ENCODE peak calls at places on chromosomes 16 and 17, in nine cellular contexts. N is dorsolateral prefrontal cortex; S is left ventricle myocardium inferior; V is body of pancreas; A is cardiac muscle cell; M is endodermal cell; X is fibroblast of pulmonary artery; G is testis; O is CD8-positive, alpha-beta T cell. Z is an unnamed sample.

GRCh38 chr16:55120408-55120807 is 189.7 kb downstream of the IRX5 start:
- DNase-seq in N (no peak), S (no peak), V (no peak), A (no peak), M (peak), X (no peak), G (no peak), O (no peak), Z (no peak)

GRCh38 chr17:7548585-7549400 is at the start of gene TNFSF12:
- DNase-seq in N (peak), S (peak), V (peak), A (peak), M (peak), X (no peak), G (peak), O (peak), Z (peak)

GRCh38 chr17:31558748-31559646 is 167.5 kb downstream of the RAB11FIP4 start:
- DNase-seq in N (peak), S (peak), V (peak), A (peak), M (peak), X (peak), G (peak), O (peak), Z (peak)

GRCh38 chr17:78644259-78644658 is 67.1 kb upstream of the DNAH17 start:
- DNase-seq in N (no peak), S (no peak), V (no peak), A (no peak), M (peak), X (no peak), G (no peak), O (no peak), Z (no peak)

GRCh38 chr16:27109666-27110523 is 43.2 kb downstream of the C16orf82 start:
- DNase-seq in N (peak), S (peak), V (peak), A (peak), M (peak), X (peak), G (peak), O (peak), Z (peak)

GRCh38 chr17:34207572-34207971 is 47.5 kb upstream of the CCL2 start:
- DNase-seq in N (no peak), S (no peak), V (no peak), A (peak), M (no peak), X (no peak), G (no peak), O (no peak), Z (no peak)

GRCh38 chr17:10802487-10803284 is 1.2 kb downstream of the TMEM238L start:
- DNase-seq in N (no peak), S (no peak), V (no peak), A (no peak), M (no peak), X (no peak), G (no peak), O (no peak), Z (no peak)

GRCh38 chr16:35516551-35516950 is 2057.1 kb downstream of the TP53TG3F start:
- DNase-seq in N (no peak), S (no peak), V (no peak), A (no peak), M (no peak), X (no peak), G (peak), O (no peak), Z (no peak)

GRCh38 chr17:66301864-66302741 is at the start of gene PRKCA:
- DNase-seq in N (peak), S (peak), V (peak), A (peak), M (peak), X (peak), G (peak), O (peak), Z (peak)

GRCh38 chr16:4217246-4218131 is 24.4 kb downstream of the SRL start:
- DNase-seq in N (no peak), S (peak), V (no peak), A (peak), M (peak), X (peak), G (peak), O (no peak), Z (no peak)

DNA sequence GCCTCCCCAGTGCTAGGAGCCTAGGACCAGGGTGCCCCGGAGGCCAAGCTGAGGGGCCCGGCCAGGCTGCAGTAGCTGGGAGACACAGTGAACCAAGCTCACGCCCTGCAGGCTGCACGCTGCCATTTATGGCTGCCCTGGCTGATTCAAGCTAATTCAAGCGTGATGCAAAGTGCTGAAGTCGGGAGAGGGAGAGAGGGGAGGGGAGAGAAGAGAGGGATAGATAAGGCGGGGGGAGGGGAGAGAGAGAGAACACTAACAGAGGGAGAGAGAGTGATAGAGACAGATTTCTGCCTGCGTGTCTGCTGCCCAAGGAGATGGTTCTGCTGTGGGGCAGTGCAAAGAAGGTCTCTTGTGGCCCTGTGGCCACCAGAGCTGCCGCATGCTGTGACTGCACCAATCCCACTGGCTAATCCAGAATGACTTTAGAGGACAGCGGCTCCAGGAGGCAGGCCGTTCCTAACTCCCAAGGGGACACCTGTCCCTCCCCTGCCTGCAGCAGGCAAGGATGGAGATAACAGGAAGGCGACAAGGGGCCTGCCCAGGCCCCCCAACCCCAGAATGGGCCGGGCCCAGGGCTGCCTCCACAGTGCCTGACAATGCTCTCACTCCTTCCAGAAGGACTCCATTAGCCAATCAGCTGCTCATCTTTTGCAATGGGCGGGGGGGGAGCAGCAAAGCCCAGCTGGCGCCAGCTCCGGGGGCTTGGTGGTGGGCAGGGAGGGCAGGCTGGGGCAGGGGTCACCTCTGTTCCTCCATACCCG is 12.9 kb downstream of the MXRA7 start:
- DNase-seq in N (no peak), S (no peak), V (no peak), A (peak), M (peak), X (peak), G (peak), O (no peak), Z (no peak)
- H3K4me3 ChIP-seq in N (no peak), S (peak), V (no peak), A (no peak), M (no peak), X (no peak), G (no peak), O (no peak), Z (no peak)

DNA sequence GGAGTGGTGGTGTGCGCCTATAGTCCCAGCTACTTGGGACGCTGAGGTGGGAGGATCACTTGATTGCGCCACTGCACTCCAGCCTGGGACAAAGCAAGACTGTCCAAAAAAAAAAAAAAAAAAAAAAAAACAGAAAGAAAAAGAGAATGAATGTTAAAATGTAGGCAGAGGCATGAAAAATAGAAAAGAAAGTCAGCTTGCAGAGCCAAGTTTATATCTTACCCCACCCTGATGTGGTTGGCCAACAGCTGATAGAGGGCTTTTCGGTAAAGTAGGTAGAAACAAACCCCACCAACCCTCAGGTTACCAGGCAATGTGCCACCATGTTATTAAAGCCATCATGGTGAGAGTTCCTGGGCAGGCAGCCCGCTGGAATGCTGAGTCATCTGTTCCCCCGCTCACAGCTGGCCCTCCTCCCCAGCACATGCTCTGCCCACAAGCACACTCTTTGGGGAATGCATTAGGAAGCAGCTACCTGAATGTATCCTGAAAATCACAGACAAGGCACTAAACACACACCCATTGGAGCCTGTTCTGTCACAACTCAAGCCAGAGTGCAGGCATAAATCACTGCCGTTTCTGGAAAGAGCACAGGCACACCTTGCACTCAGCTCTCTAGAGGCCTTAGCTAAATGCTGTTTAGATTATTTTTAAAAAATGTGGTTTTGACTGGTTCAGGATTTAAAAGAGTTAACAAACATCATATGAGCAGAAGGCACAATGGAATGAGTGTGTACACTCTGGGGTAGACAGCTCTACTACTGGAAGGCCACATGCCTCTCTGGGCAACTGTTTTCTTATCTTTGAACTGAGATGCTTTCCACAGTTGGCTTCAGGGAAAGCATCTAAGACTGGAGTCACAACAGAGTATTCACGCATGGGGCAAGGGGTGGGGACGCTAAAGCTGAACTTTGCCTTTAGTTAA is 128.5 kb downstream of the PARN start:
- DNase-seq in N (peak), S (peak), V (peak), A (peak), M (peak), X (peak), G (peak), O (no peak), Z (peak)
- H3K4me3 ChIP-seq in N (no peak), S (no peak), V (no peak), A (no peak), M (no peak), X (peak), G (no peak), O (no peak), Z (no peak)

DNA sequence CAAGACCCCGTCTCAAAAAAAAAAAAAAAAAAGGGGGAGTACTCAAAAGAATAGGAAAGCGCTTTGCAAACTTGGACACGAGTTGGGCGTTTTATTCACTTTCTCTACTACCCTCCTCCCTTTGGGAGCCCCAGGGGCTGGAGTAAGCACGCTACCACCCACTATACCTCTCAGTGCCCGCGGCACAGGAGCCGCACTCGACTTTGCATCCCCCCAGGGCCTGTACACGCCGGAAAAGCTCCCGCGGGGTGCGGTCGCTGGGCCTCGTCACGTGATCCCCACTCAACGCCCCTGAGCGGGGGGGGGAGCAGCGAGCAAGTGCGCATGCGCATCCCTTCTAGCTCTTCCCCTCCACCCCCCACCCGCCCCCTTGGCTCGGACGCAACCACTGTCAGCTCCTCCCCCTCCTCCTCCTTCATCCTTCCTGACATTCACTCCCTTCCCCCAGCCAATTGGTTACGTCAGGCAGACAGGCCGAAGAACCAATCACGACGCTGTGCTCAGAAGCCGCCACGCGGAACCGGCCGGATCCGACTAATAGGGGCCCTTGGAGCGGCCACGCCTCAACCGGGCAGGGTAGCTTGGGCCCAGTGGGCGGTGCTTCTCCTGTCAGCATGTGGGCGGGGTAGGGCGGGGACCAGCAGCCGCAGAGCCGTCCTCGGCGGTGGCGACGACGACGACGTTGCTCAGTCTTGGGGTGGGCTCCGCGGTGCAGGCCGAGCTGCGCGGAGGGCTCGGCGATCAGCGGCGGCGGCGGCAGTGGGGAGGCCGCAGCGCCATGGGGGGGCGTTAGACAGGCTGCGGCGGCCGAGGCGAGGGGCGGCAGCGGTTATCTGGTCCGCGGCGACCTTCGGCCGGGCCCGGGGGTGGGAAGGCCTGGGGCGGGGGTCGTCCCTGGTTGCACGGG is at the start of gene HAPSTR1:
- DNase-seq in N (peak), S (peak), V (peak), A (peak), M (peak), X (peak), G (peak), O (peak), Z (peak)
- H3K4me3 ChIP-seq in N (peak), S (peak), V (peak), A (peak), M (peak), X (peak), G (peak), O (peak), Z (peak)

DNA sequence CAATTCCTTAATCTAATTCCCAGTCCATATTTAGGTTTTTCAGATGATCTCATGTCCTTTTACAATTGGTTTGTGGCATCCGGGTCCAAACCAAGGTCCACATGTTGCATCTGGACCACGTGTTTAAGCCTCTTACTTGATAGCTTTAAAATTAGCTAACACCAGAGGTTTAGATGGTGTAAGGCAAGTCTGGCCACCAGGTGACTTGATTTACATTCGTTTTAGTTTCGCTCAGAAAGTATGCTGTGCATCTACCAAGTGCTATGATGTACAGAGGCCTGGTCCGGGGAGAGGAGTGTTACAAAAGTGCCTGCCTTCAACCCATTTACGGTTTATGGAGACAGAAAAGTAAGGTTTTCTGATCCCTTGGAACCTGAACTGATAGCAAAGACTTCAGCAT is 878 bp upstream of the DNAJA2 start:
- DNase-seq in N (no peak), S (no peak), V (no peak), A (peak), M (peak), X (no peak), G (no peak), O (no peak), Z (peak)
- H3K4me3 ChIP-seq in N (peak), S (peak), V (no peak), A (peak), M (peak), X (peak), G (peak), O (peak), Z (peak)

DNA sequence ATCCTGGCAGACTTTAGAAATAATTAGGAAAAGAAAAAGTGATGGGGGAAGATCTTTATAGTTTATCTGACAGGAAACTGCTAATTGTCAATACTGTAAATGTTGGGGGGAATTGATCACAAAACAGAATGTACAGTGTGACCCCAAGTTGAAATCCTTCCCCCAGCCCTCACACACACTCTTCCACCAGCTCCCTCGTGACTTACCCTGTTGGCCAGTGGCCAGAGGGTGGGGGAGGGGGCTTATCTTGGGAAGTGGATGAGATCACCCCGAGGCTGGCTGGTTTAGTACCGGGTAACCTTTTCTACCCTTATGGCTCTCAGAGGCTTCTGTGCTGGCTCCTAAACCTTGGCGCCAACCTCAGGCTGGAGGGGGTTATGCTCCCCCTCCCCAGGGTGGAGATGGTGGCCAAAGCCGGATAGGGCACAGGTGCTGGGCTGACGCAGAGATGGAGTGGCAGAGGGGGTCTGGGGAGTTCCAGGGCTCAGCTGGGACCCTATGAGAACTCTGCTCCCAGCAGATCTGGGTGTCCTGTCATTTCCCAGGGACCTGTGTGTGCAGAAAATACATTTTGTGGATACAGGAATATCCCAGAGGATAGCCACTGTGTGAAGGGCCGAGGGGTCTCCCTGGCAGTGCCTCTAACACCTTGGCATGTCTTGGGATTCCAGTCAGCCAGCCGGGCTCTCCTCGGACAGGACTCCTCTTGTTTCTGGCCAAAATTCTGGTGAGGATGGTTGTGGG is 18.6 kb downstream of the CDH16 start:
- DNase-seq in N (no peak), S (peak), V (peak), A (peak), M (peak), X (peak), G (peak), O (no peak), Z (no peak)
- H3K4me3 ChIP-seq in N (no peak), S (no peak), V (no peak), A (no peak), M (no peak), X (no peak), G (no peak), O (no peak), Z (no peak)

GRCh38 chr16:75151798-75152197 is 3.5 kb downstream of the ZFP1 start:
- DNase-seq in N (no peak), S (no peak), V (no peak), A (no peak), M (no peak), X (no peak), G (no peak), O (no peak), Z (no peak)

GRCh38 chr16:75147968-75148310 is 385 bp upstream of the ZFP1 start:
- DNase-seq in N (no peak), S (no peak), V (no peak), A (no peak), M (no peak), X (no peak), G (no peak), O (no peak), Z (no peak)

GRCh38 chr16:75152635-75153034 is 4.3 kb downstream of the ZFP1 start:
- DNase-seq in N (no peak), S (no peak), V (no peak), A (no peak), M (no peak), X (no peak), G (no peak), O (no peak), Z (no peak)

GRCh38 chr16:75148311-75149195 is at the start of gene ZFP1:
- DNase-seq in N (peak), S (peak), V (peak), A (peak), M (peak), X (peak), G (peak), O (peak), Z (peak)
- H3K4me3 ChIP-seq in N (peak), S (peak), V (peak), A (peak), M (peak), X (peak), G (peak), O (peak), Z (peak)

GRCh38 chr16:86577314-86577971 is 906 bp upstream of the FOXL1 start:
- DNase-seq in N (no peak), S (no peak), V (no peak), A (no peak), M (peak), X (no peak), G (no peak), O (no peak), Z (no peak)
- H3K4me3 ChIP-seq in N (no peak), S (peak), V (no peak), A (no peak), M (no peak), X (peak), G (no peak), O (no peak), Z (no peak)

DNA sequence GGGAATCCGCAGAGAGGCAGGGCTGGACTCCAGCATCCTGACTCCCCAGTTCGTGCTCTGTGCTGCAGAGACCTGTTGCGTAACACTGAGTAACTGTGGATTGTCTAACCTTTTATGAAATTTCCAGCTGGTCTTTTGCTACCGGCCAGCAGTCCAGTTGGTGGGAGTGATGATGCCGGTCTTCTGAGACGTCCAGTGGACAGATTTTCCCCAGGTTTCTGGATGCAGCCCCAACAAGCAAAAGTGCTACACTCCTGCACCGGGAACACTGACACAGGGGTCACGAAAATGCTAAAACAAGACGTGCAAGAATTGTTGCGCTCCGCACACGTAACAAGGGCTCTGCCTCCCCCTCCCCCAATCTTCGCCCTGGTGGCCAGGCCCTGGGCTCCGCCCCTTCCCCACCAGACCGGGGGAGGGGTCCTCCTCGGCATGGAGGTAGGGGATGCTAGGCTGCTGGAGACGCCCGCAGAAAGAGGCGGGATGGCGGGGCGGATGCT is 701 bp upstream of the MRC2 start:
- DNase-seq in N (no peak), S (peak), V (no peak), A (peak), M (no peak), X (peak), G (peak), O (no peak), Z (no peak)
- H3K4me3 ChIP-seq in N (peak), S (peak), V (no peak), A (peak), M (peak), X (peak), G (peak), O (peak), Z (peak)